ENCODE peak calls at places on chromosome 12, in ten cellular contexts. One of them, this sample, is unnamed.

GRCh38 chr12:39990122-39991101 is 115.5 kb downstream of the SLC2A13 start:
- DNase-seq in effector CD4-positive, alpha-beta T cell: peak
- DNase-seq in GM03348: peak
- DNase-seq in gastrocnemius medialis: no peak
- DNase-seq in HAP-1: peak
- DNase-seq in AG08395: peak
- DNase-seq in activated T-helper 1 cell treated with anti-CD3 and anti-CD28 coated beads, Interleukin-12 subunit alpha, Interleukin-12 subunit beta, Interleukin-2, Interleukin-4 antibody, amounts not matched to agents 30 ng/mL and 10 ng/mL and 1 ng/mL, durations not matched to agents 14 hours and 24 hours and 36 hours: peak
- DNase-seq in activated naive CD4-positive, alpha-beta T cell: peak
- DNase-seq in anterior cingulate cortex: no peak
- DNase-seq in ureter: no peak
- DNase-seq in this sample: peak

GRCh38 chr12:63302269-63302940 is 151.4 kb upstream of the AVPR1A start:
- DNase-seq in effector CD4-positive, alpha-beta T cell: no peak
- DNase-seq in GM03348: no peak
- DNase-seq in gastrocnemius medialis: no peak
- DNase-seq in HAP-1: no peak
- DNase-seq in AG08395: peak
- DNase-seq in activated T-helper 1 cell treated with anti-CD3 and anti-CD28 coated beads, Interleukin-12 subunit alpha, Interleukin-12 subunit beta, Interleukin-2, Interleukin-4 antibody, amounts not matched to agents 30 ng/mL and 10 ng/mL and 1 ng/mL, durations not matched to agents 14 hours and 24 hours and 36 hours: no peak
- DNase-seq in activated naive CD4-positive, alpha-beta T cell: no peak
- DNase-seq in anterior cingulate cortex: no peak
- DNase-seq in ureter: no peak
- DNase-seq in this sample: no peak

GRCh38 chr12:90575995-90576394 is 379.0 kb downstream of the CCER1 start:
- DNase-seq in effector CD4-positive, alpha-beta T cell: no peak
- DNase-seq in GM03348: no peak
- DNase-seq in gastrocnemius medialis: no peak
- DNase-seq in HAP-1: no peak
- DNase-seq in AG08395: no peak
- DNase-seq in activated T-helper 1 cell treated with anti-CD3 and anti-CD28 coated beads, Interleukin-12 subunit alpha, Interleukin-12 subunit beta, Interleukin-2, Interleukin-4 antibody, amounts not matched to agents 30 ng/mL and 10 ng/mL and 1 ng/mL, durations not matched to agents 14 hours and 24 hours and 36 hours: no peak
- DNase-seq in activated naive CD4-positive, alpha-beta T cell: no peak
- DNase-seq in anterior cingulate cortex: no peak
- DNase-seq in ureter: no peak
- DNase-seq in this sample: no peak

GRCh38 chr12:107291018-107291417 is 197.7 kb upstream of the CRY1 start:
- DNase-seq in effector CD4-positive, alpha-beta T cell: no peak
- DNase-seq in GM03348: no peak
- DNase-seq in gastrocnemius medialis: no peak
- DNase-seq in HAP-1: no peak
- DNase-seq in AG08395: no peak
- DNase-seq in activated T-helper 1 cell treated with anti-CD3 and anti-CD28 coated beads, Interleukin-12 subunit alpha, Interleukin-12 subunit beta, Interleukin-2, Interleukin-4 antibody, amounts not matched to agents 30 ng/mL and 10 ng/mL and 1 ng/mL, durations not matched to agents 14 hours and 24 hours and 36 hours: no peak
- DNase-seq in activated naive CD4-positive, alpha-beta T cell: no peak
- DNase-seq in anterior cingulate cortex: no peak
- DNase-seq in ureter: no peak
- DNase-seq in this sample: no peak

GRCh38 chr12:19129486-19130223 is at the start of gene PLEKHA5:
- DNase-seq in effector CD4-positive, alpha-beta T cell: peak
- DNase-seq in GM03348: peak
- DNase-seq in gastrocnemius medialis: peak
- DNase-seq in HAP-1: peak
- DNase-seq in AG08395: peak
- DNase-seq in activated T-helper 1 cell treated with anti-CD3 and anti-CD28 coated beads, Interleukin-12 subunit alpha, Interleukin-12 subunit beta, Interleukin-2, Interleukin-4 antibody, amounts not matched to agents 30 ng/mL and 10 ng/mL and 1 ng/mL, durations not matched to agents 14 hours and 24 hours and 36 hours: no peak
- DNase-seq in activated naive CD4-positive, alpha-beta T cell: no peak
- DNase-seq in anterior cingulate cortex: peak
- DNase-seq in ureter: peak
- DNase-seq in this sample: no peak

GRCh38 chr12:659090-659683 is 4.1 kb downstream of the NINJ2 start:
- DNase-seq in effector CD4-positive, alpha-beta T cell: no peak
- DNase-seq in GM03348: no peak
- DNase-seq in gastrocnemius medialis: no peak
- DNase-seq in HAP-1: no peak
- DNase-seq in AG08395: no peak
- DNase-seq in activated T-helper 1 cell treated with anti-CD3 and anti-CD28 coated beads, Interleukin-12 subunit alpha, Interleukin-12 subunit beta, Interleukin-2, Interleukin-4 antibody, amounts not matched to agents 30 ng/mL and 10 ng/mL and 1 ng/mL, durations not matched to agents 14 hours and 24 hours and 36 hours: no peak
- DNase-seq in activated naive CD4-positive, alpha-beta T cell: no peak
- DNase-seq in anterior cingulate cortex: no peak
- DNase-seq in ureter: no peak
- DNase-seq in this sample: no peak

GRCh38 chr12:34379142-34379541 is 356.8 kb downstream of the ALG10 start:
- DNase-seq in effector CD4-positive, alpha-beta T cell: no peak
- DNase-seq in GM03348: no peak
- DNase-seq in gastrocnemius medialis: no peak
- DNase-seq in HAP-1: no peak
- DNase-seq in AG08395: no peak
- DNase-seq in activated T-helper 1 cell treated with anti-CD3 and anti-CD28 coated beads, Interleukin-12 subunit alpha, Interleukin-12 subunit beta, Interleukin-2, Interleukin-4 antibody, amounts not matched to agents 30 ng/mL and 10 ng/mL and 1 ng/mL, durations not matched to agents 14 hours and 24 hours and 36 hours: no peak
- DNase-seq in activated naive CD4-positive, alpha-beta T cell: no peak
- DNase-seq in anterior cingulate cortex: no peak
- DNase-seq in ureter: no peak
- DNase-seq in this sample: no peak

GRCh38 chr12:24044973-24045703 is 95.7 kb upstream of the SOX5 start:
- DNase-seq in effector CD4-positive, alpha-beta T cell: no peak
- DNase-seq in GM03348: no peak
- DNase-seq in gastrocnemius medialis: no peak
- DNase-seq in HAP-1: no peak
- DNase-seq in AG08395: no peak
- DNase-seq in activated T-helper 1 cell treated with anti-CD3 and anti-CD28 coated beads, Interleukin-12 subunit alpha, Interleukin-12 subunit beta, Interleukin-2, Interleukin-4 antibody, amounts not matched to agents 30 ng/mL and 10 ng/mL and 1 ng/mL, durations not matched to agents 14 hours and 24 hours and 36 hours: no peak
- DNase-seq in activated naive CD4-positive, alpha-beta T cell: no peak
- DNase-seq in anterior cingulate cortex: no peak
- DNase-seq in ureter: no peak
- DNase-seq in this sample: no peak

GRCh38 chr12:118981285-118982201 is at the start of gene SRRM4:
- DNase-seq in effector CD4-positive, alpha-beta T cell: no peak
- DNase-seq in GM03348: peak
- DNase-seq in gastrocnemius medialis: no peak
- DNase-seq in HAP-1: peak
- DNase-seq in AG08395: no peak
- DNase-seq in activated T-helper 1 cell treated with anti-CD3 and anti-CD28 coated beads, Interleukin-12 subunit alpha, Interleukin-12 subunit beta, Interleukin-2, Interleukin-4 antibody, amounts not matched to agents 30 ng/mL and 10 ng/mL and 1 ng/mL, durations not matched to agents 14 hours and 24 hours and 36 hours: no peak
- DNase-seq in activated naive CD4-positive, alpha-beta T cell: no peak
- DNase-seq in anterior cingulate cortex: peak
- DNase-seq in ureter: no peak
- DNase-seq in this sample: no peak

GRCh38 chr12:7190268-7191055 is 976 bp downstream of the PEX5 start:
- DNase-seq in effector CD4-positive, alpha-beta T cell: no peak
- DNase-seq in GM03348: peak
- DNase-seq in gastrocnemius medialis: no peak
- DNase-seq in HAP-1: no peak
- DNase-seq in AG08395: peak
- DNase-seq in activated T-helper 1 cell treated with anti-CD3 and anti-CD28 coated beads, Interleukin-12 subunit alpha, Interleukin-12 subunit beta, Interleukin-2, Interleukin-4 antibody, amounts not matched to agents 30 ng/mL and 10 ng/mL and 1 ng/mL, durations not matched to agents 14 hours and 24 hours and 36 hours: no peak
- DNase-seq in activated naive CD4-positive, alpha-beta T cell: no peak
- DNase-seq in anterior cingulate cortex: peak
- DNase-seq in ureter: no peak
- DNase-seq in this sample: no peak

GRCh38 chr12:116406529-116406928 is 129.0 kb upstream of the MED13L start:
- DNase-seq in effector CD4-positive, alpha-beta T cell: no peak
- DNase-seq in GM03348: peak
- DNase-seq in gastrocnemius medialis: peak
- DNase-seq in HAP-1: peak
- DNase-seq in AG08395: peak
- DNase-seq in activated T-helper 1 cell treated with anti-CD3 and anti-CD28 coated beads, Interleukin-12 subunit alpha, Interleukin-12 subunit beta, Interleukin-2, Interleukin-4 antibody, amounts not matched to agents 30 ng/mL and 10 ng/mL and 1 ng/mL, durations not matched to agents 14 hours and 24 hours and 36 hours: no peak
- DNase-seq in activated naive CD4-positive, alpha-beta T cell: no peak
- DNase-seq in anterior cingulate cortex: no peak
- DNase-seq in ureter: peak
- DNase-seq in this sample: no peak

GRCh38 chr12:23133471-23133870 is 508.5 kb downstream of the ETNK1 start:
- DNase-seq in effector CD4-positive, alpha-beta T cell: no peak
- DNase-seq in GM03348: no peak
- DNase-seq in gastrocnemius medialis: no peak
- DNase-seq in HAP-1: no peak
- DNase-seq in AG08395: no peak
- DNase-seq in activated T-helper 1 cell treated with anti-CD3 and anti-CD28 coated beads, Interleukin-12 subunit alpha, Interleukin-12 subunit beta, Interleukin-2, Interleukin-4 antibody, amounts not matched to agents 30 ng/mL and 10 ng/mL and 1 ng/mL, durations not matched to agents 14 hours and 24 hours and 36 hours: no peak
- DNase-seq in activated naive CD4-positive, alpha-beta T cell: no peak
- DNase-seq in anterior cingulate cortex: no peak
- DNase-seq in ureter: no peak
- DNase-seq in this sample: no peak

GRCh38 chr12:129067482-129067881 is 214.2 kb downstream of the GLT1D1 start:
- DNase-seq in effector CD4-positive, alpha-beta T cell: no peak
- DNase-seq in GM03348: no peak
- DNase-seq in gastrocnemius medialis: no peak
- DNase-seq in HAP-1: no peak
- DNase-seq in AG08395: no peak
- DNase-seq in activated T-helper 1 cell treated with anti-CD3 and anti-CD28 coated beads, Interleukin-12 subunit alpha, Interleukin-12 subunit beta, Interleukin-2, Interleukin-4 antibody, amounts not matched to agents 30 ng/mL and 10 ng/mL and 1 ng/mL, durations not matched to agents 14 hours and 24 hours and 36 hours: no peak
- DNase-seq in activated naive CD4-positive, alpha-beta T cell: no peak
- DNase-seq in anterior cingulate cortex: no peak
- DNase-seq in ureter: no peak
- DNase-seq in this sample: no peak

GRCh38 chr12:128507470-128507869 is 240.5 kb downstream of the TMEM132C start:
- DNase-seq in effector CD4-positive, alpha-beta T cell: no peak
- DNase-seq in GM03348: no peak
- DNase-seq in gastrocnemius medialis: no peak
- DNase-seq in HAP-1: no peak
- DNase-seq in AG08395: no peak
- DNase-seq in activated T-helper 1 cell treated with anti-CD3 and anti-CD28 coated beads, Interleukin-12 subunit alpha, Interleukin-12 subunit beta, Interleukin-2, Interleukin-4 antibody, amounts not matched to agents 30 ng/mL and 10 ng/mL and 1 ng/mL, durations not matched to agents 14 hours and 24 hours and 36 hours: no peak
- DNase-seq in activated naive CD4-positive, alpha-beta T cell: no peak
- DNase-seq in anterior cingulate cortex: no peak
- DNase-seq in ureter: no peak
- DNase-seq in this sample: no peak

GRCh38 chr12:47100146-47100545 is 20.4 kb upstream of the AMIGO2 start:
- DNase-seq in effector CD4-positive, alpha-beta T cell: no peak
- DNase-seq in GM03348: no peak
- DNase-seq in gastrocnemius medialis: no peak
- DNase-seq in HAP-1: no peak
- DNase-seq in AG08395: no peak
- DNase-seq in activated T-helper 1 cell treated with anti-CD3 and anti-CD28 coated beads, Interleukin-12 subunit alpha, Interleukin-12 subunit beta, Interleukin-2, Interleukin-4 antibody, amounts not matched to agents 30 ng/mL and 10 ng/mL and 1 ng/mL, durations not matched to agents 14 hours and 24 hours and 36 hours: no peak
- DNase-seq in activated naive CD4-positive, alpha-beta T cell: no peak
- DNase-seq in anterior cingulate cortex: no peak
- DNase-seq in ureter: no peak
- DNase-seq in this sample: no peak

GRCh38 chr12:121537814-121538698 is 42.8 kb downstream of the KDM2B start:
- DNase-seq in effector CD4-positive, alpha-beta T cell: peak
- DNase-seq in GM03348: peak
- DNase-seq in gastrocnemius medialis: no peak
- DNase-seq in HAP-1: no peak
- DNase-seq in AG08395: peak
- DNase-seq in activated T-helper 1 cell treated with anti-CD3 and anti-CD28 coated beads, Interleukin-12 subunit alpha, Interleukin-12 subunit beta, Interleukin-2, Interleukin-4 antibody, amounts not matched to agents 30 ng/mL and 10 ng/mL and 1 ng/mL, durations not matched to agents 14 hours and 24 hours and 36 hours: peak
- DNase-seq in activated naive CD4-positive, alpha-beta T cell: no peak
- DNase-seq in anterior cingulate cortex: peak
- DNase-seq in ureter: no peak
- DNase-seq in this sample: no peak

GRCh38 chr12:124270671-124271070 is 24.2 kb upstream of the RFLNA start:
- DNase-seq in effector CD4-positive, alpha-beta T cell: no peak
- DNase-seq in GM03348: no peak
- DNase-seq in gastrocnemius medialis: no peak
- DNase-seq in HAP-1: no peak
- DNase-seq in AG08395: no peak
- DNase-seq in activated T-helper 1 cell treated with anti-CD3 and anti-CD28 coated beads, Interleukin-12 subunit alpha, Interleukin-12 subunit beta, Interleukin-2, Interleukin-4 antibody, amounts not matched to agents 30 ng/mL and 10 ng/mL and 1 ng/mL, durations not matched to agents 14 hours and 24 hours and 36 hours: no peak
- DNase-seq in activated naive CD4-positive, alpha-beta T cell: no peak
- DNase-seq in anterior cingulate cortex: no peak
- DNase-seq in ureter: no peak
- DNase-seq in this sample: no peak

GRCh38 chr12:2290091-2290490 is 237.3 kb downstream of the CACNA1C start:
- DNase-seq in effector CD4-positive, alpha-beta T cell: no peak
- DNase-seq in GM03348: no peak
- DNase-seq in gastrocnemius medialis: no peak
- DNase-seq in HAP-1: no peak
- DNase-seq in AG08395: no peak
- DNase-seq in activated T-helper 1 cell treated with anti-CD3 and anti-CD28 coated beads, Interleukin-12 subunit alpha, Interleukin-12 subunit beta, Interleukin-2, Interleukin-4 antibody, amounts not matched to agents 30 ng/mL and 10 ng/mL and 1 ng/mL, durations not matched to agents 14 hours and 24 hours and 36 hours: no peak
- DNase-seq in activated naive CD4-positive, alpha-beta T cell: no peak
- DNase-seq in anterior cingulate cortex: no peak
- DNase-seq in ureter: no peak
- DNase-seq in this sample: no peak

GRCh38 chr12:101566318-101566717 is 28.5 kb upstream of the MYBPC1 start:
- DNase-seq in effector CD4-positive, alpha-beta T cell: no peak
- DNase-seq in GM03348: no peak
- DNase-seq in gastrocnemius medialis: no peak
- DNase-seq in HAP-1: no peak
- DNase-seq in AG08395: no peak
- DNase-seq in activated T-helper 1 cell treated with anti-CD3 and anti-CD28 coated beads, Interleukin-12 subunit alpha, Interleukin-12 subunit beta, Interleukin-2, Interleukin-4 antibody, amounts not matched to agents 30 ng/mL and 10 ng/mL and 1 ng/mL, durations not matched to agents 14 hours and 24 hours and 36 hours: no peak
- DNase-seq in activated naive CD4-positive, alpha-beta T cell: no peak
- DNase-seq in anterior cingulate cortex: no peak
- DNase-seq in ureter: no peak
- DNase-seq in this sample: no peak

GRCh38 chr12:6375269-6376078 is at the start of gene SCNN1A:
- DNase-seq in effector CD4-positive, alpha-beta T cell: no peak
- DNase-seq in GM03348: no peak
- DNase-seq in gastrocnemius medialis: no peak
- DNase-seq in HAP-1: no peak
- DNase-seq in AG08395: no peak
- DNase-seq in activated T-helper 1 cell treated with anti-CD3 and anti-CD28 coated beads, Interleukin-12 subunit alpha, Interleukin-12 subunit beta, Interleukin-2, Interleukin-4 antibody, amounts not matched to agents 30 ng/mL and 10 ng/mL and 1 ng/mL, durations not matched to agents 14 hours and 24 hours and 36 hours: no peak
- DNase-seq in activated naive CD4-positive, alpha-beta T cell: no peak
- DNase-seq in anterior cingulate cortex: no peak
- DNase-seq in ureter: peak
- DNase-seq in this sample: no peak

GRCh38 chr12:132717011-132717410 is 6.4 kb downstream of the PGAM5 start:
- DNase-seq in effector CD4-positive, alpha-beta T cell: no peak
- DNase-seq in GM03348: no peak
- DNase-seq in gastrocnemius medialis: no peak
- DNase-seq in HAP-1: no peak
- DNase-seq in AG08395: no peak
- DNase-seq in activated T-helper 1 cell treated with anti-CD3 and anti-CD28 coated beads, Interleukin-12 subunit alpha, Interleukin-12 subunit beta, Interleukin-2, Interleukin-4 antibody, amounts not matched to agents 30 ng/mL and 10 ng/mL and 1 ng/mL, durations not matched to agents 14 hours and 24 hours and 36 hours: no peak
- DNase-seq in activated naive CD4-positive, alpha-beta T cell: no peak
- DNase-seq in anterior cingulate cortex: no peak
- DNase-seq in ureter: no peak
- DNase-seq in this sample: no peak